ENCODE peak calls at places on chromosome 22, in ten cellular contexts. K is HFF-Myc; L is lower leg skin; I is activated CD8-positive, alpha-beta T cell treated with anti-CD3 and anti-CD28 coated beads for 36 hours; U is HL-60; M is AG10803; R is left ventricle myocardium inferior; X is CD4-positive, alpha-beta T cell; C is kidney epithelial cell; V is RWPE1. E is an unnamed sample.

GRCh38 chr22:30015846-30016245 is 64.4 kb upstream of the HORMAD2 start:
- DNase-seq in K (no peak), L (peak), I (no peak), U (no peak), M (peak), R (no peak), X (no peak), C (no peak), V (no peak), E (no peak)

GRCh38 chr22:29073618-29074275 is 912 bp downstream of the KREMEN1 start:
- DNase-seq in K (no peak), L (peak), I (no peak), U (no peak), M (peak), R (peak), X (no peak), C (no peak), V (peak), E (peak)

GRCh38 chr22:29331658-29332300 is 16.3 kb upstream of the RASL10A start:
- DNase-seq in K (no peak), L (no peak), I (no peak), U (no peak), M (no peak), R (no peak), X (no peak), C (no peak), V (no peak), E (no peak)

GRCh38 chr22:25160120-25160996 is 39.3 kb upstream of the CRYBB3 start:
- DNase-seq in K (no peak), L (no peak), I (no peak), U (no peak), M (no peak), R (no peak), X (no peak), C (no peak), V (no peak), E (no peak)

GRCh38 chr22:35541254-35541748 is 670 bp downstream of the RASD2 start:
- DNase-seq in K (no peak), L (no peak), I (no peak), U (no peak), M (no peak), R (no peak), X (no peak), C (no peak), V (no peak), E (no peak)

GRCh38 chr22:30420401-30421178 is 5.0 kb upstream of the MTFP1 start:
- DNase-seq in K (no peak), L (no peak), I (no peak), U (no peak), M (peak), R (no peak), X (no peak), C (peak), V (peak), E (no peak)

GRCh38 chr22:24994070-24994763 is 41.7 kb downstream of the KIAA1671 start:
- DNase-seq in K (no peak), L (no peak), I (peak), U (no peak), M (peak), R (no peak), X (no peak), C (no peak), V (peak), E (no peak)

GRCh38 chr22:41367039-41367679 is 14.6 kb upstream of the TEF start:
- DNase-seq in K (peak), L (peak), I (peak), U (peak), M (peak), R (peak), X (no peak), C (peak), V (peak), E (peak)

GRCh38 chr22:25027552-25027951 is 75.0 kb downstream of the KIAA1671 start:
- DNase-seq in K (no peak), L (no peak), I (no peak), U (no peak), M (no peak), R (no peak), X (no peak), C (no peak), V (peak), E (no peak)

GRCh38 chr22:35552186-35552842 is 11.7 kb downstream of the RASD2 start:
- DNase-seq in K (no peak), L (no peak), I (peak), U (peak), M (no peak), R (no peak), X (peak), C (no peak), V (peak), E (no peak)

GRCh38 chr22:32123657-32124056 is 35.4 kb downstream of the C22orf42 start:
- DNase-seq in K (no peak), L (no peak), I (no peak), U (no peak), M (no peak), R (no peak), X (no peak), C (no peak), V (no peak), E (no peak)
- TF ChIP-seq CTCF in K (no peak), L (no peak), I (no peak), U (no peak), M (no peak), R (peak), X (no peak), C (no peak), V (no peak), E (no peak)

GRCh38 chr22:23523746-23524145 is 56.3 kb downstream of the IGLL1 start:
- DNase-seq in K (no peak), L (no peak), I (no peak), U (no peak), M (no peak), R (no peak), X (no peak), C (no peak), V (no peak), E (no peak)

GRCh38 chr22:23519442-23520177 is 60.5 kb downstream of the IGLL1 start:
- DNase-seq in K (no peak), L (no peak), I (no peak), U (no peak), M (no peak), R (peak), X (no peak), C (no peak), V (no peak), E (no peak)

GRCh38 chr22:23520875-23521441 is 59.1 kb downstream of the IGLL1 start:
- DNase-seq in K (no peak), L (no peak), I (no peak), U (no peak), M (peak), R (peak), X (no peak), C (no peak), V (no peak), E (no peak)

GRCh38 chr22:23522642-23523251 is 57.3 kb downstream of the IGLL1 start:
- DNase-seq in K (no peak), L (no peak), I (no peak), U (no peak), M (no peak), R (no peak), X (no peak), C (no peak), V (no peak), E (no peak)

GRCh38 chr22:23521442-23522113 is 58.5 kb downstream of the IGLL1 start:
- DNase-seq in K (peak), L (peak), I (peak), U (peak), M (peak), R (peak), X (peak), C (peak), V (peak), E (peak)
- TF ChIP-seq CTCF in K (no peak), L (no peak), I (no peak), U (no peak), M (no peak), R (peak), X (no peak), C (no peak), V (peak), E (no peak)

DNA sequence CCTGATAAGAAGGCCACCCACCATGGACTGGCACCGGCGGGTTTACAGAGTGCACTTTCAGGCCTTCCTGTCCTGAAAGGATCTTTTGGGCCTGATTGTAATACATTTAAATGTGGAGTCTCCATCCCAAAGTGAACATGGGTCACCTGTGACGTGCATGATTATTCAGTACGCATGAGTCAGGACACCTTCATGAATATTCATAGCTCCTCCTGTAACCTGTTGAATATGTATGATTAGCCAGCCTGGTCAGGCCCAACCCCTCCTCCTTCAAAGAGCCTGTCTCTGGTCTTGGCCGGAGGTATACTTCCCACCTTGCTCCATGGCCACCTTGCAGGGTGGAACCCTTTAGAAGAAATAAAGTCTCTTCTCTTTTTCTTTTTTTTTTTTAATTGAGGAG is 75.9 kb upstream of the NUP50 start:
- DNase-seq in K (no peak), L (no peak), I (no peak), U (no peak), M (no peak), R (no peak), X (no peak), C (no peak), V (no peak), E (no peak)
- TF ChIP-seq CTCF in K (no peak), L (no peak), I (no peak), U (no peak), M (no peak), R (no peak), X (no peak), C (no peak), V (no peak), E (no peak)

GRCh38 chr22:44273175-44273574 is 39.6 kb downstream of the SHISAL1 start:
- DNase-seq in K (no peak), L (no peak), I (no peak), U (no peak), M (no peak), R (no peak), X (no peak), C (no peak), V (no peak), E (no peak)

GRCh38 chr22:44269757-44270555 is 42.8 kb downstream of the SHISAL1 start:
- DNase-seq in K (no peak), L (no peak), I (no peak), U (no peak), M (no peak), R (no peak), X (no peak), C (no peak), V (no peak), E (no peak)

GRCh38 chr22:44270556-44270880 is 42.2 kb downstream of the SHISAL1 start:
- DNase-seq in K (no peak), L (no peak), I (no peak), U (no peak), M (no peak), R (no peak), X (no peak), C (no peak), V (no peak), E (no peak)

GRCh38 chr22:44271010-44271500 is 41.7 kb downstream of the SHISAL1 start:
- DNase-seq in K (no peak), L (no peak), I (no peak), U (no peak), M (no peak), R (no peak), X (no peak), C (no peak), V (no peak), E (no peak)

GRCh38 chr22:44272330-44272729 is 40.4 kb downstream of the SHISAL1 start:
- DNase-seq in K (no peak), L (no peak), I (no peak), U (no peak), M (no peak), R (no peak), X (no peak), C (no peak), V (no peak), E (no peak)
- TF ChIP-seq CTCF in K (no peak), L (no peak), I (no peak), U (no peak), M (no peak), R (no peak), X (no peak), C (no peak), V (no peak), E (no peak)

GRCh38 chr22:37196539-37197450 is 8.7 kb upstream of the C1QTNF6 start:
- DNase-seq in K (no peak), L (peak), I (no peak), U (no peak), M (peak), R (peak), X (no peak), C (no peak), V (peak), E (no peak)
- TF ChIP-seq CTCF in K (no peak), L (no peak), I (no peak), U (no peak), M (peak), R (peak), X (no peak), C (no peak), V (no peak), E (no peak)

DNA sequence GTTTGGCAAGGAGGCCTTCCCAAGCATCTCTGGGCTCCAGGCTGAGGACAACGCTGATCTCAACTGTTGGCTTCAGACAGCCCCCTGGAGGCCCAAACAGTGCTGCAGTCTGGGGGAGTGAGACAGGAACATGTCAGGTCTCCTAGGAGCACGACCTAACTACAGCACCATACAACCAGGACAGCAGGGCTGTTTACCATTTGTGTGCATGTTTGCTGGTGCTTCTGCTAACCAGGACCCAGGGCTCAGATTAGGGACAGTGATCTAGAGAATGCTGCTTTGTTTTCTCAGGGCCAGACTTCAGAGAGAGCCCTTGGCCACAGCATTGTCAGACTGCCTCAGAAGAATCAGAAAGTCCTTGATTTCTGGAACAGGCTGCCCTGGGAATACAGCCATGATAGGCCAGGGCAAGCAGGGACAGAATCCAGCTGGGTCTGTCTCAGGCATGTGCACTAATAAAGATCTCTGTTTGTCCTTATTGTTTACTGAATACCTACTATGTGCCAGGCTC is 126.5 kb downstream of the VPREB1 start:
- DNase-seq in K (no peak), L (no peak), I (no peak), U (no peak), M (no peak), R (peak), X (no peak), C (no peak), V (no peak), E (no peak)
- TF ChIP-seq CTCF in K (no peak), L (no peak), I (no peak), U (no peak), M (no peak), R (peak), X (no peak), C (no peak), V (no peak), E (no peak)

GRCh38 chr22:50206599-50206998 is 5.8 kb downstream of the SELENOO start:
- DNase-seq in K (peak), L (peak), I (no peak), U (no peak), M (peak), R (peak), X (no peak), C (no peak), V (no peak), E (no peak)
- TF ChIP-seq CTCF in K (peak), L (no peak), I (peak), U (no peak), M (peak), R (peak), X (peak), C (peak), V (peak), E (peak)

GRCh38 chr22:46828323-46829139 is 66.1 kb downstream of the TBC1D22A start:
- DNase-seq in K (no peak), L (no peak), I (no peak), U (no peak), M (no peak), R (no peak), X (no peak), C (no peak), V (no peak), E (no peak)

GRCh38 chr22:46827781-46828180 is 65.3 kb downstream of the TBC1D22A start:
- DNase-seq in K (no peak), L (no peak), I (no peak), U (no peak), M (no peak), R (no peak), X (no peak), C (no peak), V (no peak), E (no peak)

GRCh38 chr22:46825145-46825544 is 62.7 kb downstream of the TBC1D22A start:
- DNase-seq in K (no peak), L (no peak), I (no peak), U (no peak), M (no peak), R (no peak), X (no peak), C (no peak), V (no peak), E (no peak)

GRCh38 chr22:46826438-46826837 is 64.0 kb downstream of the TBC1D22A start:
- DNase-seq in K (no peak), L (no peak), I (no peak), U (no peak), M (no peak), R (no peak), X (no peak), C (no peak), V (no peak), E (no peak)

DNA sequence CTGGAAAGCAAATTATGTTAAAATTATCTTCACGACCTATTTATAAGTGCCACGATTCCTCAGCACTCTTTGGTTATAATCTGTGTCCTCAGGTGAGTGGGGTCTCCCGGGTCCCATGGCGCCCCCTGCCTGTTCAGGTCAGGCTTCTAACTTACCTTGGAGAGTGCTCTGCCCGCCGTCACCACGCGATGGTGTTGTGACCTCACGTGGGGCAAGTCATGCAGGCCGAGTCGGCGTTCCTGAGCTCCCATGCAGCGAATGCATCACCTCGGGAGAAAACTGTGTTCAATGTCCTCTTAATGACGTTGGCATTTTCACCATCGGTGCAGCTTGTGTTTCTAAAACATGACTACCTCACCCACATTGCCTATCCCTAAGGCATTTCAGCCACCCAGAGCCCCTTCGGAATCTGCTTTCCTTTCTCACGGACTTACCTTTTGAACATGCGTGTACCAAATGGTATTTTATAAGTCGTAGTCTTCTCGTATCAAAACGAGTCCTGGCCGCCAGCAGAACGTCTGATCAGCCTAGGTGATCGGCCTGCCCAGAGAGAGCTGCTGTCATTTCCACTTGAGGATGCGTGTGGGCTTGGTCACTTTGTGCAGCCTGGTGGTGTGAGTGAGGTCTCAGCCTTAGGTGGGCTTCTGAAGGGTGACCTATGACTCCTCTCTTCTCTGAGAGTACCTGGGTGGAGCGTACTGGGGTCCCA is 64.8 kb downstream of the TBC1D22A start:
- DNase-seq in K (no peak), L (no peak), I (peak), U (no peak), M (no peak), R (no peak), X (no peak), C (no peak), V (no peak), E (no peak)
- TF ChIP-seq CTCF in K (no peak), L (no peak), I (no peak), U (no peak), M (no peak), R (no peak), X (peak), C (no peak), V (no peak), E (no peak)

E was measured in mesothelial cell of epicardium.